ENCODE peak calls at places on chromosome 13, in nine cellular contexts. One of them, this sample, is unnamed.

GRCh38 chr13:110640591-110641029 is 25.3 kb downstream of the NAXD start:
- DNase-seq in HL-60: no peak
- DNase-seq in GM23338: no peak
- DNase-seq in upper lobe of left lung: no peak
- DNase-seq in transverse colon: no peak
- DNase-seq in HepG2: no peak
- DNase-seq in Panc1: no peak
- DNase-seq in H1: no peak
- DNase-seq in stomach: peak
- DNase-seq in this sample: no peak

GRCh38 chr13:77946522-77946921 is 27.9 kb upstream of the EDNRB start:
- DNase-seq in HL-60: no peak
- DNase-seq in GM23338: no peak
- DNase-seq in upper lobe of left lung: no peak
- DNase-seq in transverse colon: no peak
- DNase-seq in HepG2: no peak
- DNase-seq in Panc1: no peak
- DNase-seq in H1: no peak
- DNase-seq in stomach: no peak
- DNase-seq in this sample: no peak

GRCh38 chr13:40968416-40969000 is 50.6 kb downstream of the ELF1 start:
- DNase-seq in HL-60: no peak
- DNase-seq in GM23338: no peak
- DNase-seq in upper lobe of left lung: no peak
- DNase-seq in transverse colon: no peak
- DNase-seq in HepG2: no peak
- DNase-seq in Panc1: no peak
- DNase-seq in H1: no peak
- DNase-seq in stomach: no peak
- DNase-seq in this sample: no peak

GRCh38 chr13:20441879-20442278 is 83.8 kb downstream of the CRYL1 start:
- DNase-seq in HL-60: no peak
- DNase-seq in GM23338: peak
- DNase-seq in upper lobe of left lung: no peak
- DNase-seq in transverse colon: no peak
- DNase-seq in HepG2: no peak
- DNase-seq in Panc1: no peak
- DNase-seq in H1: no peak
- DNase-seq in stomach: no peak
- DNase-seq in this sample: no peak

GRCh38 chr13:45328661-45329105 is 12.3 kb downstream of the TPT1 start:
- DNase-seq in HL-60: no peak
- DNase-seq in GM23338: no peak
- DNase-seq in upper lobe of left lung: no peak
- DNase-seq in transverse colon: no peak
- DNase-seq in HepG2: no peak
- DNase-seq in Panc1: no peak
- DNase-seq in H1: no peak
- DNase-seq in stomach: no peak
- DNase-seq in this sample: no peak

GRCh38 chr13:113539176-113539575 is 45.4 kb upstream of the TFDP1 start:
- DNase-seq in HL-60: no peak
- DNase-seq in GM23338: no peak
- DNase-seq in upper lobe of left lung: no peak
- DNase-seq in transverse colon: no peak
- DNase-seq in HepG2: no peak
- DNase-seq in Panc1: no peak
- DNase-seq in H1: no peak
- DNase-seq in stomach: no peak
- DNase-seq in this sample: no peak

GRCh38 chr13:41458939-41459753 is 1.8 kb downstream of the RGCC start:
- DNase-seq in HL-60: peak
- DNase-seq in GM23338: peak
- DNase-seq in upper lobe of left lung: peak
- DNase-seq in transverse colon: peak
- DNase-seq in HepG2: peak
- DNase-seq in Panc1: no peak
- DNase-seq in H1: no peak
- DNase-seq in stomach: peak
- DNase-seq in this sample: no peak

GRCh38 chr13:33678906-33679657 is 138.9 kb upstream of the RFC3 start:
- DNase-seq in HL-60: peak
- DNase-seq in GM23338: peak
- DNase-seq in upper lobe of left lung: peak
- DNase-seq in transverse colon: peak
- DNase-seq in HepG2: peak
- DNase-seq in Panc1: peak
- DNase-seq in H1: no peak
- DNase-seq in stomach: peak
- DNase-seq in this sample: peak

GRCh38 chr13:23754506-23754905 is 134.7 kb downstream of the MIPEP start:
- DNase-seq in HL-60: no peak
- DNase-seq in GM23338: no peak
- DNase-seq in upper lobe of left lung: no peak
- DNase-seq in transverse colon: no peak
- DNase-seq in HepG2: peak
- DNase-seq in Panc1: no peak
- DNase-seq in H1: no peak
- DNase-seq in stomach: no peak
- DNase-seq in this sample: no peak

GRCh38 chr13:113930711-113931637 is 42.9 kb downstream of the C13orf46 start:
- DNase-seq in HL-60: peak
- DNase-seq in GM23338: no peak
- DNase-seq in upper lobe of left lung: peak
- DNase-seq in transverse colon: no peak
- DNase-seq in HepG2: no peak
- DNase-seq in Panc1: no peak
- DNase-seq in H1: no peak
- DNase-seq in stomach: peak
- DNase-seq in this sample: no peak

GRCh38 chr13:107461751-107462150 is 753.6 kb downstream of the LIG4 start:
- DNase-seq in HL-60: no peak
- DNase-seq in GM23338: no peak
- DNase-seq in upper lobe of left lung: no peak
- DNase-seq in transverse colon: no peak
- DNase-seq in HepG2: no peak
- DNase-seq in Panc1: no peak
- DNase-seq in H1: no peak
- DNase-seq in stomach: no peak
- DNase-seq in this sample: no peak

GRCh38 chr13:38350114-38350617 is 515 bp downstream of the UFM1 start:
- DNase-seq in HL-60: peak
- DNase-seq in GM23338: peak
- DNase-seq in upper lobe of left lung: peak
- DNase-seq in transverse colon: peak
- DNase-seq in HepG2: peak
- DNase-seq in Panc1: no peak
- DNase-seq in H1: no peak
- DNase-seq in stomach: peak
- DNase-seq in this sample: peak

GRCh38 chr13:40644838-40645620 is 21.4 kb downstream of the FOXO1 start:
- DNase-seq in HL-60: no peak
- DNase-seq in GM23338: no peak
- DNase-seq in upper lobe of left lung: no peak
- DNase-seq in transverse colon: no peak
- DNase-seq in HepG2: no peak
- DNase-seq in Panc1: no peak
- DNase-seq in H1: no peak
- DNase-seq in stomach: no peak
- DNase-seq in this sample: no peak

GRCh38 chr13:40341086-40341471 is 325.4 kb downstream of the FOXO1 start:
- DNase-seq in HL-60: no peak
- DNase-seq in GM23338: peak
- DNase-seq in upper lobe of left lung: no peak
- DNase-seq in transverse colon: no peak
- DNase-seq in HepG2: no peak
- DNase-seq in Panc1: no peak
- DNase-seq in H1: no peak
- DNase-seq in stomach: no peak
- DNase-seq in this sample: no peak

GRCh38 chr13:42272115-42272756 is at the start of gene AKAP11:
- DNase-seq in HL-60: peak
- DNase-seq in GM23338: peak
- DNase-seq in upper lobe of left lung: peak
- DNase-seq in transverse colon: peak
- DNase-seq in HepG2: peak
- DNase-seq in Panc1: no peak
- DNase-seq in H1: no peak
- DNase-seq in stomach: peak
- DNase-seq in this sample: peak

GRCh38 chr13:43730642-43731041 is 56.1 kb downstream of the ENOX1 start:
- DNase-seq in HL-60: no peak
- DNase-seq in GM23338: no peak
- DNase-seq in upper lobe of left lung: no peak
- DNase-seq in transverse colon: peak
- DNase-seq in HepG2: no peak
- DNase-seq in Panc1: no peak
- DNase-seq in H1: no peak
- DNase-seq in stomach: no peak
- DNase-seq in this sample: no peak

GRCh38 chr13:113080361-113080831 is 25.2 kb upstream of the F7 start:
- DNase-seq in HL-60: no peak
- DNase-seq in GM23338: no peak
- DNase-seq in upper lobe of left lung: no peak
- DNase-seq in transverse colon: no peak
- DNase-seq in HepG2: no peak
- DNase-seq in Panc1: no peak
- DNase-seq in H1: no peak
- DNase-seq in stomach: no peak
- DNase-seq in this sample: no peak

GRCh38 chr13:103394670-103395069 is 328.5 kb upstream of the SLC10A2 start:
- DNase-seq in HL-60: no peak
- DNase-seq in GM23338: no peak
- DNase-seq in upper lobe of left lung: no peak
- DNase-seq in transverse colon: no peak
- DNase-seq in HepG2: no peak
- DNase-seq in Panc1: no peak
- DNase-seq in H1: no peak
- DNase-seq in stomach: no peak
- DNase-seq in this sample: no peak
- TF ChIP-seq POLR2AphosphoS5 in HL-60: no peak
- TF ChIP-seq POLR2AphosphoS5 in GM23338: no peak
- TF ChIP-seq POLR2AphosphoS5 in upper lobe of left lung: no peak
- TF ChIP-seq POLR2AphosphoS5 in transverse colon: no peak
- TF ChIP-seq POLR2AphosphoS5 in HepG2: no peak
- TF ChIP-seq POLR2AphosphoS5 in Panc1: no peak
- TF ChIP-seq POLR2AphosphoS5 in H1: no peak
- TF ChIP-seq POLR2AphosphoS5 in stomach: no peak
- TF ChIP-seq POLR2AphosphoS5 in this sample: no peak

DNA sequence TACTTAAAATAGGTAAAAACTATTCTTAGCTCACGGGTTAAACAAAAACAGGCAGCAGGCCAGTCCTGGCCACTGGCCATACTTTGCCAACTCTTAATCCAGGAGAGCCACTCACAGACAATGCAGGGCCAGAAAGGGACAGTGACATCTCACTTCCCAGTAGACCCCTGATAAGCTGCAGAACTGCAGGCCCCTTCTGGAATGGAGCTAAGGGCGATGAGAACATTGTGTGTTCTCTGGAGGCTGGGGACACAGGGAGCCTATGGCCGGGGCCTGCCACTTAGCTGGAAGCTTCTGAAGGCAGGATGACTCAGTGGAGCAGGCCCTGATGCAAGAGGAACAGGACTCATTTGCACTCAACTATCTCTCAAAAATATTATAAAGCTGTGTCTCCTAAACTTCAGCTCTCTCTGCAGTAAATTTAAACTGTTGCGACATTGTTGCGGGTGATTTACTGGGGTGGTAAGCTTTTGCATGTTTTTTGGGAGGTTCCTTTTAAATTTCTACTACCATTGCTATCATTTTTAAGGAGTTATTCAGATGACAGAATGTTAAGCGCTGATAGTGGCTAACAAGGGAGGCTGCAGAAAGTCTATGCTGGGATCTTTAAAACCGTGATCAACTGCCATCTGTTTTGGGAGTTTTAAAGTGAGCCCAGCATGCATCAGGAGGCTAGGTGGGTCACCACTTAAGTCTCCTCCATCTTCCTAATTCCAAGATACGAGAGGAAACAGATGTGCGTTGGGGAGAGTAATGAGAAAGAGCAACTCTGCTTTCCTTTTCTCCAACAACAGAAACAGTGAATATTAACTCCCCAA is 33.2 kb upstream of the KATNAL1 start:
- DNase-seq in HL-60: peak
- DNase-seq in GM23338: no peak
- DNase-seq in upper lobe of left lung: peak
- DNase-seq in transverse colon: peak
- DNase-seq in HepG2: no peak
- DNase-seq in Panc1: no peak
- DNase-seq in H1: no peak
- DNase-seq in stomach: no peak
- DNase-seq in this sample: peak
- H3K4me3 ChIP-seq in HL-60: no peak
- H3K4me3 ChIP-seq in GM23338: no peak
- H3K4me3 ChIP-seq in upper lobe of left lung: no peak
- H3K4me3 ChIP-seq in transverse colon: no peak
- H3K4me3 ChIP-seq in HepG2: no peak
- H3K4me3 ChIP-seq in Panc1: no peak
- H3K4me3 ChIP-seq in H1: no peak
- H3K4me3 ChIP-seq in stomach: no peak
- H3K4me3 ChIP-seq in this sample: no peak

DNA sequence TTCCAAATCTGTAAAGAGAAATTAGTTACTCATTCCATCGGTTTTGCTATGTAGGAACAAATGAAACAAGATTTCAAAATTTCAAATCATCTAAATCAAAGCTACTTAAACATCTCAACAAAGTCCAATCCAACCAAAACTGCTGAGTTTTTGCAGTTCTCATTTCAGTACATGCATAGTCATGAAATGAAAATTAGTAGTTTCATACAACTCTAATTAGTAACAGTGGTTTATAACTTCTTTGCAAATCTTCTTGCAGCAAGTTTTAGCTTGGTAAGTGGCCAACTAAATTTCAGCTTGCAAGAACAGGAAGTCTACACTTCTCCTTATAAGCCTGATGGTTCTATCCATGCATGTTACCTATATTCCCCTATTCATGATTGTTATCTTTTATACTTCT is 75.6 kb downstream of the SPRY2 start:
- DNase-seq in HL-60: peak
- DNase-seq in GM23338: no peak
- DNase-seq in upper lobe of left lung: no peak
- DNase-seq in transverse colon: no peak
- DNase-seq in HepG2: no peak
- DNase-seq in Panc1: no peak
- DNase-seq in H1: no peak
- DNase-seq in stomach: no peak
- DNase-seq in this sample: no peak
- TF ChIP-seq POLR2AphosphoS5 in HL-60: no peak
- TF ChIP-seq POLR2AphosphoS5 in GM23338: no peak
- TF ChIP-seq POLR2AphosphoS5 in upper lobe of left lung: no peak
- TF ChIP-seq POLR2AphosphoS5 in transverse colon: no peak
- TF ChIP-seq POLR2AphosphoS5 in HepG2: no peak
- TF ChIP-seq POLR2AphosphoS5 in Panc1: no peak
- TF ChIP-seq POLR2AphosphoS5 in H1: no peak
- TF ChIP-seq POLR2AphosphoS5 in stomach: no peak
- TF ChIP-seq POLR2AphosphoS5 in this sample: no peak

DNA sequence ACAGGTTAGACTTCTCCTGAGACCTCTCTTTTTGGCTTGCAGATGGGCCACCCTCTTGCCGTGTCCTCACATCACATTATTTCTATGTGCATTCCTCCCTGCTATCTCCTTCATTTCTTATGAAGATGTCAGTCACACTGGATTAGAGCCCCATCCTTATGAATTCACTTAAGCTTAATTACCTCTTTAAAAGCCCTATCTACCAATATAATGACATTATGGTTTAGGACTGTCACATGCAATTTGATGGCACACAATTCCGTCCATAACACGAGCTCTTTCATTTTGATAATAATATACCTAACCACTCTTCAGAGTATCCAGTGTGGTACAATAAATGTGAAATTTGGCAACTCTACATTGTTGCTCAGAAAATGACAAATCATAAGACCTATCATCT is 1037.3 kb downstream of the DIAPH3 start:
- DNase-seq in HL-60: no peak
- DNase-seq in GM23338: no peak
- DNase-seq in upper lobe of left lung: no peak
- DNase-seq in transverse colon: no peak
- DNase-seq in HepG2: no peak
- DNase-seq in Panc1: no peak
- DNase-seq in H1: no peak
- DNase-seq in stomach: no peak
- DNase-seq in this sample: no peak
- H3K4me3 ChIP-seq in HL-60: no peak
- H3K4me3 ChIP-seq in GM23338: no peak
- H3K4me3 ChIP-seq in upper lobe of left lung: no peak
- H3K4me3 ChIP-seq in transverse colon: no peak
- H3K4me3 ChIP-seq in HepG2: no peak
- H3K4me3 ChIP-seq in Panc1: no peak
- H3K4me3 ChIP-seq in H1: no peak
- H3K4me3 ChIP-seq in stomach: no peak
- H3K4me3 ChIP-seq in this sample: no peak